ENCODE peak calls at places on chromosomes 6 and 20, in five cellular contexts. M is DND-41; E is Peyer's patch; W is CD8-positive, alpha-beta T cell; T is HFFc6. K is an unnamed sample.

GRCh38 chr6:163347021-163347446 is 67.5 kb upstream of the QKI start:
- DNase-seq in M (no peak), W (no peak), E (no peak), T (no peak), K (no peak)

GRCh38 chr6:125519367-125519766 is 217.6 kb upstream of the HDDC2 start:
- DNase-seq in M (no peak), W (no peak), T (no peak), E (no peak), K (no peak)

GRCh38 chr6:33570806-33571636 is 9.1 kb downstream of the BAK1 start:
- DNase-seq in M (peak), E (peak), T (peak), W (peak), K (peak)

GRCh38 chr6:11212625-11213024 is 19.8 kb downstream of the NEDD9 start:
- DNase-seq in M (no peak), E (no peak), W (no peak), T (peak), K (no peak)

GRCh38 chr6:130215526-130215925 is 7.2 kb downstream of the SAMD3 start:
- DNase-seq in E (no peak), T (no peak), W (no peak), M (peak), K (no peak)

GRCh38 chr6:119079288-119079809 is 885 bp upstream of the FAM184A start:
- DNase-seq in E (no peak), T (peak), M (no peak), W (no peak), K (no peak)

GRCh38 chr6:41678511-41679084 is 40.3 kb downstream of the MDFI start:
- DNase-seq in T (no peak), M (no peak), E (peak), W (no peak), K (no peak)

GRCh38 chr20:58549681-58550542 is 34.7 kb upstream of the APCDD1L start:
- DNase-seq in W (no peak), T (no peak), M (no peak), E (no peak), K (no peak)

GRCh38 chr6:139637766-139638165 is 263.3 kb upstream of the CITED2 start:
- DNase-seq in T (no peak), W (no peak), E (no peak), M (no peak), K (no peak)

GRCh38 chr6:168892031-168892430 is 361.6 kb downstream of the THBS2 start:
- DNase-seq in E (no peak), M (no peak), T (no peak), W (no peak), K (no peak)

GRCh38 chr6:27541212-27541931 is 68.5 kb upstream of the ZNF184 start:
- DNase-seq in M (no peak), E (no peak), W (no peak), T (peak), K (peak)

GRCh38 chr20:43901296-43901695 is 13.4 kb upstream of the TOX2 start:
- DNase-seq in M (no peak), W (no peak), E (no peak), T (no peak), K (no peak)

GRCh38 chr6:117307655-117308054 is 42.3 kb downstream of the VGLL2 start:
- DNase-seq in E (no peak), W (no peak), T (no peak), M (no peak), K (no peak)

GRCh38 chr6:168895102-168895812 is 358.4 kb downstream of the THBS2 start:
- DNase-seq in T (peak), M (peak), W (peak), E (peak), K (peak)

GRCh38 chr20:37677969-37678610 is 15.7 kb upstream of the CTNNBL1 start:
- DNase-seq in E (no peak), M (no peak), W (no peak), T (no peak), K (no peak)

GRCh38 chr6:111536888-111537287 is 53.9 kb upstream of the REV3L start:
- DNase-seq in E (no peak), W (no peak), M (no peak), T (no peak), K (peak)

GRCh38 chr20:32607727-32608663 is 22.9 kb upstream of the NOL4L start:
- DNase-seq in T (no peak), E (no peak), M (no peak), W (no peak), K (no peak)

GRCh38 chr6:152380351-152380767 is 256.8 kb downstream of the SYNE1 start:
- DNase-seq in W (no peak), E (no peak), T (peak), M (no peak), K (no peak)

GRCh38 chr6:16130932-16131387 is 2.1 kb downstream of the MYLIP start:
- DNase-seq in W (no peak), M (no peak), T (peak), E (no peak), K (peak)

GRCh38 chr6:55528624-55529023 is 50.4 kb downstream of the HMGCLL1 start:
- DNase-seq in M (no peak), E (no peak), T (peak), W (no peak), K (no peak)

GRCh38 chr20:31706607-31707257 is 15.9 kb downstream of the BCL2L1 start:
- DNase-seq in T (no peak), W (no peak), M (no peak), E (no peak), K (peak)

GRCh38 chr6:127737009-127737486 is 160.1 kb downstream of the C6orf58 start:
- DNase-seq in T (peak), M (peak), W (no peak), E (no peak), K (peak)

GRCh38 chr20:34475979-34476736 is 40.1 kb upstream of the DYNLRB1 start:
- DNase-seq in T (no peak), E (peak), M (no peak), W (no peak), K (no peak)
- TF ChIP-seq CTCF in T (peak), E (peak), M (no peak), W (peak), K (peak)

GRCh38 chr6:100472674-100473073 is 8.0 kb upstream of the SIM1 start:
- DNase-seq in E (no peak), W (no peak), M (peak), T (peak), K (no peak)
- TF ChIP-seq CTCF in E (no peak), W (no peak), M (peak), T (peak), K (no peak)

GRCh38 chr6:82330171-82330804 is 33.3 kb upstream of the TPBG start:
- DNase-seq in E (no peak), M (no peak), T (no peak), W (no peak), K (no peak)

GRCh38 chr6:82333781-82334180 is 29.8 kb upstream of the TPBG start:
- DNase-seq in W (no peak), E (no peak), T (no peak), M (no peak), K (no peak)

DNA sequence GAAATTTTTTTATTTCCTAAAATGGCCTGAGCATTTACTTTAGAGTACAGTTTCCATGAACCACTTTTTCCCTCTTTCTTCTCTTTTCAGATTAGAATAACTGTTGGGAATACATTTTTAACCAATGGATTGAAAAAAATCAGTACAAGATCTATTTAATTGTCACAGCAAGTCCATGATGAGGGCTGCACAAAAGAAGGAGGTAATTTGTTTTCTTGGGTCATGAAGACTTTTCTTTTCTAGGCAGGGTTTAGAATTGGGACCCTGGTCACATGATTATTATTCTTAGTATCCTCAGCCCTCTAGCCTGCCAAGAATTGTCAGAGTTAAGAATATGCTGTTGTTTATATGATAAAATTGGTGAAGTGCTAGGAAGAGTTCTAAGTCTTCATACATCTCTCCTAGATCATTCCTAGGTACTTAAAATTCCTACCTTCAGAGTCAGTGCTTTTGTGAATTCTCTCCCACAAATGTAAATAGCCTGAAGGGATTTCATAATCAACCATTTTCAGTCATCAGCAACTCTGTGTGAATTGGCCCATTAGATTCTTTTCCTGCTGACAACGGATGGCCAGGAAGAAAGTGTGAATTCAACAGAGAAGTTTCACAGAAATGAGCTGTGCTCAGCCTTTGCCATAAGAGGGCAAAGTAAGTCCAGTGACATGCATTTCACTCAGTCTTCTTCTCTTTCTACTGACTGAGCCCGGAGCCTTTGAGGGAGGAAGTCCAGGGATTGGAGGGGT is 32.4 kb upstream of the TPBG start:
- DNase-seq in T (peak), W (no peak), E (no peak), M (no peak), K (no peak)
- TF ChIP-seq CTCF in T (peak), W (no peak), E (no peak), M (no peak), K (no peak)

DNA sequence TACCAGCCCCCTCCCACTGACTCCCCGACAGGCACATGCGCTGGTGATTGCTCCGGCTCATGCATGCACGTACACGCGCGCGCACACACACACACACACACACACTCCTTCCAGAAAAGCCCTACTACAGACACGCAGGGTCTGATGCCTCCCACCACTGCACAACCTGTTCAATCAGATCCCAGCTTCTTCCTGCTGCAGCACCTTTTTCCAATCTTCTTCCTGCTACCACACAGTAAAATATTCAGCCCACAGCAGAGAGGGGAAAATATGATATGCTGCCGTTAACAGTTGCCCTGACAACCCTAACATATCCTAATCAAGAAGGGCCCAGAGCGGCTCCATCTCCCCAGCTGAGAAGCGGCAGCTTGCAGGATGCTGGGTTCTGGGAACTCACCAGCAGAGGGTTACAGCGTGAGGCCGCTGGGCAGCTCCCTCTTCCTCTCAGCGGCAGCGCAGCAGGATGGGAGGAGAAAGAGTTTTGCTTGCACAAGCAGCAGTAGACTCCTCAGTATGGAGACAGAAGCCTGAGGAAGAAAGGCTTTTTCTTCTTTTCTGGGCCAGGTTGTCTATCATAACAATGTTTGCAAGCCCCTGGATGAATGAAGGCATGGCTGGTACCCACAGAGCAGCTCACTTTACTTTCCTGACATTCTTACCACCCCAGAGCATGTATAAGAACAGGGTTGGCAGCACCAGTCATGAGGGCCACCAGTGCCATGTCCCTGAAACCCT is 23.9 kb downstream of the MAP7 start:
- DNase-seq in M (peak), E (no peak), W (no peak), T (peak), K (no peak)
- TF ChIP-seq CTCF in M (peak), E (no peak), W (no peak), T (peak), K (no peak)

GRCh38 chr6:32566957-32567356 is 22.7 kb downstream of the HLA-DRB1 start:
- DNase-seq in E (no peak), M (no peak), T (no peak), W (no peak), K (no peak)
- TF ChIP-seq CTCF in E (no peak), M (no peak), T (no peak), W (no peak), K (no peak)

GRCh38 chr6:73942581-73942980 is 246.6 kb downstream of the CD109 start:
- DNase-seq in T (peak), E (no peak), W (no peak), M (no peak), K (no peak)
- TF ChIP-seq CTCF in T (peak), E (no peak), W (no peak), M (no peak), K (no peak)

DNA sequence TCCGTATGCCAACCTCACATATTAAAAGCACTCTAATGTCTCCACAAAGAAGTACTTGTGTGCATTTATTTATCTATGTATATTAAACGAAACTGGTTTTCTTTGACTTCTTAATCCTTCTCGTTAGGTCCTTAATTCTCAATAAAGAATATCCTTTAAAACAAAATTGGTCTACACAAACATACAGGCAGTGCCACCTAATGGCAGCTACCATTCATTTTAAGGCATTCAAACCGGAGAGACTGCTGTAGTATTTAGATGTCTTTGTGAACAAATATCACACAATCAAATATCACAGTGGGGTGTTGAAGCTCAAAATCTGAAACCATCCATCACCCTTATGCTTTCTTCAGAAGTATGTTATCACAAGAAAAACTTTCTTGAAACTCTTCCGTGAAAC is 96.6 kb upstream of the IRAK1BP1 start:
- DNase-seq in T (no peak), W (no peak), M (no peak), E (no peak), K (no peak)
- TF ChIP-seq CTCF in T (no peak), W (no peak), M (no peak), E (no peak), K (no peak)

DNA sequence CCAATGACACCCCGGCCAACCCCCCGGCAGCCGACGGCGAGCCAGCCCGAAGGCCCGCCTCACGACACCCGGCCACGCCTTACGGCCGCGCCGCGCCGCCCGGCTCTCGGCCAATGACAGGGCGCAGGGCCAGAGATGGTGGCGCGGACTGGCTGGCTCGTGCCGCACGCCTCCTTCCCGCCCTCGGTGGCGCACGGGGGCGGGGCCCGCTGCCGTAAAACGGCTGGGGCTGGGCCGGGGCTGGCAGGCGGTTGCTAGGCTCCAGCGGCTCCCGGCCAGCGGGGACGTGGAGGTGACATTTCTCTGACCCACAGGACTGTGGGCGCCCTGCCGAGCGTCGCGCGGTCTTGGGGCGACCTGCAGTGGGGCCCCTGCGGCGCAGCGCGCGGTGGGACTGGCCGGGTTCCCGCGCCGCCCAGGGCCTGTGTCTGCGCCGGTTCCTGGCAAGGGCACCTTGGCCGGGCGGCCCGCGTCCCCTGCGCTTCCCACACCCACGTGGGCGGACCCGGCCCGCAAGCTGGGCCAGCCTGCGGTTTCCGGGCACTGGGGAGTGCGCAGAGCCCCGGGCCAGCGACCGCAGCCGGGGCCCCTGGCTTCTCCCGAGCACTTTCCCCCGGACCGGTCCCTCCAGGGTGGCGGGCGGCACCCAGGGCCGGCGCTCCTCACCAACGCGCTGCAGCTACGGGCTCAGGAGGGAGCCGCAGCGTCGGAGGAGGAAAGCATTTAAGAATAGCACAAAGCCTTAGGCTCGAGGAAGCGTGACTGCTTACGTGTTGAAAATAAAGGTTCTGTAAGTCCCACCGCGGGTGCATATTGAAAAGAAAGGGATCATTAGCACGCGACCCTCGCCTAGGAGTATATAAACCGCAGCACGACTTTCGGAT is at the start of gene MPC1:
- DNase-seq in W (peak), M (peak), E (peak), T (peak), K (peak)
- TF ChIP-seq CTCF in W (no peak), M (no peak), E (no peak), T (no peak), K (no peak)

GRCh38 chr6:78010130-78010529 is 357.3 kb downstream of the MEI4 start:
- DNase-seq in W (no peak), T (no peak), E (no peak), M (no peak), K (no peak)
- TF ChIP-seq CTCF in W (no peak), T (no peak), E (no peak), M (no peak), K (no peak)

K was measured in HL-60.